ENCODE peak calls at places on chromosomes 7 and 10, in seven cellular contexts. H is heart left ventricle, Y is adrenal gland, S is psoas muscle, X is breast epithelium, B is fibroblast of lung, R is IMR-90. W is an unnamed sample. For H3K4me1, the result is how much of the 10 kb centered on the place peaks cover.

GRCh38 chr10:67606572-67606971 is 89.4 kb downstream of the CTNNA3 start:
- DNase-seq in H (no peak), Y (no peak), S (no peak), X (no peak), B (peak), R (peak), W (no peak)

GRCh38 chr10:132762267-132762666 is 23.7 kb downstream of the NKX6-2 start:
- DNase-seq in H (no peak), Y (no peak), S (no peak), X (no peak), B (peak), R (no peak), W (no peak)

GRCh38 chr7:130281227-130281626 is 11.7 kb upstream of the CPA4 start:
- DNase-seq in H (no peak), Y (no peak), S (no peak), X (no peak), B (peak), R (peak), W (no peak)

GRCh38 chr10:30748152-30748845 is 118.7 kb upstream of the LYZL2 start:
- DNase-seq in H (no peak), Y (no peak), S (no peak), X (no peak), B (no peak), R (no peak), W (no peak)

GRCh38 chr10:84543077-84543476 is 214.7 kb downstream of the CCSER2 start:
- DNase-seq in H (no peak), Y (no peak), S (no peak), X (no peak), B (no peak), R (no peak), W (no peak)

GRCh38 chr10:77392236-77392721 is 245.3 kb downstream of the KCNMA1 start:
- DNase-seq in H (no peak), Y (peak), S (no peak), X (no peak), B (peak), R (peak), W (no peak)

GRCh38 chr10:93219347-93219746 is 145.7 kb downstream of the CYP26A1 start:
- DNase-seq in H (no peak), Y (no peak), S (no peak), X (no peak), B (peak), R (peak), W (no peak)

GRCh38 chr7:18352339-18353255 is 143.0 kb upstream of the HDAC9 start:
- DNase-seq in H (peak), Y (peak), S (peak), X (no peak), B (peak), R (peak), W (no peak)

GRCh38 chr7:102302025-102302424 is 15.4 kb downstream of the SH2B2 start:
- DNase-seq in H (no peak), Y (no peak), S (no peak), X (no peak), B (no peak), R (no peak), W (no peak)
- H3K4me1 ChIP-seq in H (under half), Y (under half), S (under half), X (under half), B (under half), R (under half), W (under half)

DNA sequence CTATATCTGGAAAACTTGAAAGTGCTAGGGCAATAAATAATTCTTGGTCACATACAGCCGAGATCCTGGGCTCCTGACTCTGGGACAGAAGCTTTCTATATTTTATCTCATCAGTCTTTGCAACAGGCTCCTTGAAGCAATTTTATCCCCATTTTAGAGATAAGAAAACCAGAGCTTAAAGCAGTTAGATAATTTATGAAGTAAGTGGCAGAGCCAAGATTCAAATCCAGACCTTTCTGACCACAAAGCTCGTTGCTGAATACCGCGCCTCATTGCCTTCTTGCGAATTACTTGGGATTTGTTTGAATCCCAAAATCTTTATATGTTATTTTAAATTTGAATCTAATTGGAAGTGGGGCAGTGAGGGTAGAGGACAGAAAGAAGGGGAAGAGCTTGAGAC is 106.0 kb downstream of the TCF7L2 start:
- DNase-seq in H (no peak), Y (no peak), S (no peak), X (no peak), B (peak), R (peak), W (no peak)
- H3K4me1 ChIP-seq in H (under half), Y (under half), S (under half), X (under half), B (under half), R (under half), W (under half)

GRCh38 chr10:62081322-62081945 is 179.9 kb downstream of the ARID5B start:
- DNase-seq in H (no peak), Y (no peak), S (no peak), X (no peak), B (peak), R (no peak), W (no peak)

GRCh38 chr10:62080905-62081304 is 179.4 kb downstream of the ARID5B start:
- DNase-seq in H (no peak), Y (no peak), S (no peak), X (no peak), B (no peak), R (no peak), W (no peak)

GRCh38 chr10:62083413-62083794 is 181.9 kb downstream of the ARID5B start:
- DNase-seq in H (no peak), Y (no peak), S (no peak), X (no peak), B (peak), R (no peak), W (no peak)

GRCh38 chr10:62082729-62083412 is 181.4 kb downstream of the ARID5B start:
- DNase-seq in H (no peak), Y (no peak), S (no peak), X (no peak), B (peak), R (peak), W (no peak)

GRCh38 chr10:62082270-62082669 is 180.8 kb downstream of the ARID5B start:
- DNase-seq in H (no peak), Y (no peak), S (no peak), X (no peak), B (peak), R (no peak), W (no peak)
- H3K4me1 ChIP-seq in H (half or more), Y (half or more), S (half or more), X (under half), B (under half), R (under half), W (under half)

GRCh38 chr7:139099181-139099947 is 10.2 kb downstream of the ZC3HAV1 start:
- DNase-seq in H (no peak), Y (no peak), S (no peak), X (no peak), B (peak), R (peak), W (no peak)
- H3K4me1 ChIP-seq in H (under half), Y (half or more), S (under half), X (under half), B (under half), R (under half), W (under half)

GRCh38 chr10:103441611-103442010 is 10.6 kb downstream of the CALHM2 start:
- DNase-seq in H (no peak), Y (no peak), S (no peak), X (no peak), B (no peak), R (no peak), W (no peak)
- H3K4me1 ChIP-seq in H (under half), Y (under half), S (under half), X (under half), B (under half), R (under half), W (under half)

GRCh38 chr7:92766461-92767003 is 69.8 kb downstream of the CDK6 start:
- DNase-seq in H (no peak), Y (no peak), S (no peak), X (no peak), B (peak), R (peak), W (no peak)
- H3K4me1 ChIP-seq in H (under half), Y (under half), S (under half), X (under half), B (under half), R (under half), W (under half)

GRCh38 chr10:110393866-110394265 is 89.1 kb upstream of the SMNDC1 start:
- DNase-seq in H (no peak), Y (no peak), S (no peak), X (no peak), B (no peak), R (no peak), W (no peak)

GRCh38 chr10:110394898-110395297 is 90.2 kb upstream of the SMNDC1 start:
- DNase-seq in H (no peak), Y (no peak), S (no peak), X (no peak), B (no peak), R (no peak), W (no peak)

GRCh38 chr10:110394296-110394695 is 89.6 kb upstream of the SMNDC1 start:
- DNase-seq in H (no peak), Y (no peak), S (no peak), X (no peak), B (no peak), R (no peak), W (no peak)

GRCh38 chr10:110396284-110396651 is 91.5 kb upstream of the SMNDC1 start:
- DNase-seq in H (no peak), Y (no peak), S (no peak), X (no peak), B (no peak), R (no peak), W (no peak)

GRCh38 chr10:110395350-110396283 is 90.9 kb upstream of the SMNDC1 start:
- DNase-seq in H (no peak), Y (peak), S (no peak), X (peak), B (peak), R (peak), W (peak)
- H3K4me1 ChIP-seq in H (under half), Y (under half), S (under half), X (under half), B (under half), R (under half), W (under half)

GRCh38 chr10:99975106-99975829 is 34.5 kb downstream of the DNMBP start:
- DNase-seq in H (no peak), Y (no peak), S (no peak), X (no peak), B (no peak), R (no peak), W (no peak)
- H3K4me1 ChIP-seq in H (under half), Y (under half), S (under half), X (under half), B (under half), R (under half), W (under half)